ENCODE peak calls at places on chromosomes 11 and 22, in four cellular contexts. C is nephron progenitor cell, T is hepatocyte, Z is astrocyte of the spinal cord. F is an unnamed sample.

GRCh38 chr11:74325649-74326645 is 14.5 kb upstream of the P4HA3 start:
- DNase-seq in Z (peak; percentile 93), T (peak; percentile 41), C (no peak), F (no peak)

GRCh38 chr22:23175817-23176644 is 4.3 kb upstream of the BCR start:
- DNase-seq in Z (no peak), T (no peak), C (no peak), F (no peak)

GRCh38 chr11:75077316-75077715 is 19.4 kb downstream of the OR2AT4 start:
- DNase-seq in Z (peak; percentile 19), C (no peak), T (no peak), F (no peak)

GRCh38 chr11:44565008-44565745 is at the start of gene CD82:
- DNase-seq in Z (peak; percentile 99), C (peak; percentile 100), T (peak; percentile 100), F (peak; percentile 100)

GRCh38 chr11:117005758-117006157 is 92.5 kb downstream of the SIK3 start:
- DNase-seq in C (no peak), T (no peak), Z (no peak), F (no peak)

GRCh38 chr11:2480874-2481220 is 36.0 kb downstream of the KCNQ1 start:
- DNase-seq in Z (no peak), C (no peak), T (no peak), F (no peak)

GRCh38 chr11:117908959-117909610 is 20.1 kb downstream of the TMPRSS13 start:
- DNase-seq in T (peak; percentile 65), C (no peak), Z (no peak), F (no peak)

GRCh38 chr11:1778141-1778911 is 14.6 kb upstream of the CTSD start:
- DNase-seq in T (no peak), C (no peak), Z (no peak), F (no peak)

GRCh38 chr11:102566112-102566511 is 35.6 kb upstream of the MMP7 start:
- DNase-seq in Z (no peak), C (no peak), T (no peak), F (no peak)

GRCh38 chr11:64757549-64758329 is 2.0 kb downstream of the PYGM start:
- DNase-seq in Z (no peak), C (peak; percentile 5), T (no peak), F (no peak)

GRCh38 chr22:48941903-48942625 is 885.6 kb downstream of the BRD1 start:
- DNase-seq in Z (no peak), T (no peak), C (no peak), F (no peak)

GRCh38 chr11:14676068-14676467 is 32.5 kb downstream of the PDE3B start:
- DNase-seq in T (peak; percentile 15), Z (no peak), C (no peak), F (no peak)

GRCh38 chr11:71301046-71301857 is 48.9 kb upstream of the SHANK2 start:
- DNase-seq in Z (no peak), T (no peak), C (no peak), F (no peak)

GRCh38 chr11:66818231-66818955 is 24.8 kb upstream of the RCE1 start:
- DNase-seq in Z (peak; percentile 33), T (peak; percentile 54), C (no peak), F (no peak)

GRCh38 chr11:108199446-108200321 is 22.8 kb downstream of the NPAT start:
- DNase-seq in C (no peak), T (no peak), Z (peak; percentile 56), F (no peak)

GRCh38 chr22:35467788-35468187 is 67.8 kb downstream of the MCM5 start:
- DNase-seq in Z (peak; percentile 20), C (peak; percentile 20), T (no peak), F (peak; percentile 66)

GRCh38 chr11:66495401-66495844 is 15.0 kb upstream of the BBS1 start:
- DNase-seq in C (no peak), T (no peak), Z (no peak), F (no peak)

GRCh38 chr22:41030891-41031290 is 61.5 kb upstream of the EP300 start:
- DNase-seq in T (no peak), Z (peak; percentile 78), C (no peak), F (no peak)

GRCh38 chr11:65866524-65867283 is 5.9 kb downstream of the EFEMP2 start:
- DNase-seq in C (no peak), Z (no peak), T (no peak), F (no peak)

GRCh38 chr11:132540586-132540985 is 991.7 kb downstream of the OPCML start:
- DNase-seq in C (no peak), Z (no peak), T (no peak), F (no peak)

GRCh38 chr11:134101292-134101691 is 32.4 kb downstream of the JAM3 start:
- DNase-seq in C (no peak), T (no peak), Z (peak; percentile 43), F (no peak)

GRCh38 chr11:79253280-79253679 is 187.6 kb downstream of the TENM4 start:
- DNase-seq in Z (no peak), T (no peak), C (no peak), F (peak; percentile 46)

GRCh38 chr11:129640671-129641070 is 175.0 kb upstream of the TMEM45B start:
- DNase-seq in T (no peak), Z (no peak), C (no peak), F (no peak)

GRCh38 chr22:23767673-23768548 is at the start of gene CHCHD10:
- DNase-seq in Z (peak; percentile 52), C (peak; percentile 91), T (peak; percentile 91), F (peak; percentile 95)

GRCh38 chr11:27277843-27278242 is 85.2 kb downstream of the CCDC34 start:
- DNase-seq in T (no peak), Z (no peak), C (no peak), F (no peak)

GRCh38 chr11:34610324-34611041 is 10.4 kb upstream of the EHF start:
- DNase-seq in Z (no peak), T (no peak), C (no peak), F (no peak)

GRCh38 chr22:37496651-37497599 is 10.7 kb upstream of the MFNG start:
- DNase-seq in C (no peak), T (no peak), Z (peak; percentile 93), F (no peak)

GRCh38 chr11:44960200-44960845 is 9.6 kb upstream of the TP53I11 start:
- DNase-seq in Z (no peak), T (no peak), C (no peak), F (no peak)

GRCh38 chr11:61999141-61999975 is 31.9 kb upstream of the FTH1 start:
- DNase-seq in T (peak; percentile 67), C (no peak), Z (no peak), F (no peak)

GRCh38 chr11:108597736-108598355 is 4.3 kb upstream of the EXPH5 start:
- DNase-seq in T (no peak), C (no peak), Z (no peak), F (no peak)

GRCh38 chr11:45859661-45860140 is 12.4 kb downstream of the CRY2 start:
- DNase-seq in C (peak; percentile 37), T (peak; percentile 90), Z (peak; percentile 96), F (no peak)

GRCh38 chr11:21257461-21257860 is 588.1 kb downstream of the NELL1 start:
- DNase-seq in C (no peak), T (no peak), Z (no peak), F (no peak)

GRCh38 chr11:123736769-123737168 is 4.7 kb downstream of the ZNF202 start:
- DNase-seq in T (no peak), C (no peak), Z (no peak), F (no peak)

GRCh38 chr22:29811377-29811776 is 26.7 kb downstream of the ASCC2 start:
- DNase-seq in T (no peak), Z (no peak), C (no peak), F (no peak)

GRCh38 chr11:75432911-75433321 is at the start of gene KLHL35:
- DNase-seq in T (no peak), C (no peak), Z (no peak), F (peak; percentile 60)

GRCh38 chr11:65357856-65358356 is 3.4 kb downstream of the TIGD3 start:
- DNase-seq in T (peak; percentile 85), Z (no peak), C (no peak), F (no peak)

GRCh38 chr11:117815262-117815803 is 9.2 kb downstream of the FXYD2 start:
- DNase-seq in C (no peak), Z (no peak), T (no peak), F (no peak)

GRCh38 chr11:126683766-126684728 is 316.5 kb downstream of the KIRREL3 start:
- DNase-seq in Z (no peak), C (no peak), T (no peak), F (no peak)

GRCh38 chr11:126679033-126679432 is 321.5 kb downstream of the KIRREL3 start:
- DNase-seq in C (no peak), T (no peak), Z (no peak), F (no peak)

GRCh38 chr11:126686938-126687337 is 313.6 kb downstream of the KIRREL3 start:
- DNase-seq in T (no peak), Z (no peak), C (no peak), F (no peak)

GRCh38 chr11:126680109-126680508 is 320.5 kb downstream of the KIRREL3 start:
- DNase-seq in C (no peak), T (no peak), Z (no peak), F (no peak)

DNA sequence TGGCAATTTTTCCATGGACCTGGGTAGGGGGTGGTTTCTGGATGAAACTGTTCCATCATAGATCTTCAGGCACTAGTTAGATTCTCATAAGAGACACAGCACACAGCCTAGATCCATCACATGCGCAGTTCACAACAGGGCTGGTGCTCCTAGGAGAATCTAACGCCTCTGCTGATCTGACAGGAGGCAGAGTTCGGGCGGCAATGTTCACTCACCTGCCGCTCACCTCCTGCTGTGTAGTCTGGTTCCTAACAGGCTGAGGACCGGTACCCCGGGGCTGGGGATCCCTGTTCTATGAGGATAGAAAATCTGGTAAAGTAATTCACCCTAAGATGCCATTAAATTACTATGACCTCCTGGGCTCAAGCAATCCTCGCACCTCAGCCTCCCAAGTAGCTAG is 318.0 kb downstream of the KIRREL3 start:
- DNase-seq in C (no peak), T (no peak), Z (no peak), F (no peak)
- TF ChIP-seq CTCF in C (no peak), T (no peak), Z (no peak), F (no peak)

DNA sequence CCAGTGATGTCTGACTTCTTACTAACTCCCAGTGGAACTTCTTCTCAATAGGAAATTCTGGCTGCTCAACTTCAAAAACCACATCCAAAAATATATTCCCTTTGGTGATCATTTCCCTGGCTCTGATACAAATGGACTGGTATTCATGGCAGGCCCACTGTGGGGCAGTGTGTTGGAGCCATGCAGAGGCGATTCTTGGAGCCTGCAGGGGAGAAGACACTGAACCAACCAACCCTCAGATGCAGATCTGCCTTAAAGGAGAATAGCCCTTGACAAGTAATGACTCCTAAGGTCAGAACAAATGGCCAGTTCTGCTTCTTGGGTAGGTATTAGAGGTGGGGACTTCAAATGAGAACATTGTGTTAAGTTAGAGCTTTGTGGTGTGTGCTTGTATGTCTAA is 12.2 kb downstream of the OR4D9 start:
- DNase-seq in C (no peak), Z (no peak), T (no peak), F (no peak)
- TF ChIP-seq CTCF in C (no peak), Z (no peak), T (no peak), F (no peak)

GRCh38 chr11:69943066-69943465 is 123.8 kb upstream of the FGF3 start:
- DNase-seq in T (no peak), Z (no peak), C (no peak), F (no peak)
- TF ChIP-seq CTCF in T (peak; percentile 16), Z (peak; percentile 21), C (no peak), F (no peak)

GRCh38 chr22:27857441-27857840 is 55.9 kb upstream of the MN1 start:
- DNase-seq in C (no peak), T (no peak), Z (no peak), F (no peak)
- TF ChIP-seq CTCF in C (no peak), T (no peak), Z (no peak), F (no peak)